ENCODE peak calls at places on chromosomes 7 and 10, in seven cellular contexts. U, Q, N, S, D, I and T are unnamed samples.

GRCh38 chr7:131302876-131303707 is 24.6 kb upstream of the MKLN1 start:
- DNase-seq in N (peak; percentile 24), U (no peak), Q (no peak), D (no peak), I (no peak), S (peak; percentile 54), T (peak; percentile 45)

GRCh38 chr7:93132216-93132615 is 14.4 kb upstream of the SAMD9 start:
- DNase-seq in D (no peak), Q (no peak), S (no peak), I (no peak), N (no peak), U (no peak), T (no peak)

GRCh38 chr7:103613655-103614642 is 167.9 kb upstream of the SLC26A5 start:
- DNase-seq in Q (no peak), N (no peak), S (no peak), U (no peak), I (no peak), D (no peak), T (no peak)

GRCh38 chr10:70885485-70885884 is 2.9 kb downstream of the PCBD1 start:
- DNase-seq in D (peak; percentile 30), Q (no peak), I (no peak), U (no peak), N (peak; percentile 27), S (no peak), T (no peak)

GRCh38 chr7:10216462-10216861 is 757.2 kb upstream of the PHF14 start:
- DNase-seq in Q (no peak), I (no peak), D (no peak), U (no peak), S (no peak), N (no peak), T (no peak)

GRCh38 chr7:155455776-155456516 is 2.0 kb upstream of the EN2 start:
- DNase-seq in S (no peak), D (no peak), I (no peak), U (no peak), N (no peak), Q (no peak), T (no peak)

GRCh38 chr7:150857276-150858055 is 5.1 kb downstream of the AOC1 start:
- DNase-seq in U (peak; percentile 4), I (no peak), S (no peak), N (no peak), Q (no peak), D (no peak), T (no peak)

GRCh38 chr7:69263550-69263949 is 334.7 kb upstream of the AUTS2 start:
- DNase-seq in U (no peak), N (no peak), S (no peak), D (no peak), I (no peak), Q (no peak), T (no peak)

GRCh38 chr7:157690833-157691382 is 354.1 kb downstream of the DNAJB6 start:
- DNase-seq in N (peak; percentile 29), U (no peak), Q (no peak), D (peak; percentile 19), I (peak; percentile 40), S (peak; percentile 44), T (peak; percentile 34)

GRCh38 chr10:75971402-75972211 is 540.2 kb downstream of the LRMDA start:
- DNase-seq in S (no peak), Q (no peak), N (no peak), U (peak; percentile 14), D (peak; percentile 64), I (no peak), T (no peak)

GRCh38 chr10:63521389-63522128 is at the start of gene REEP3:
- DNase-seq in N (peak; percentile 72), Q (peak; percentile 12), D (peak; percentile 68), I (peak; percentile 47), S (peak; percentile 76), U (peak; percentile 67), T (peak; percentile 42)

GRCh38 chr7:158596745-158597144 is 9.1 kb upstream of the PTPRN2 start:
- DNase-seq in U (no peak), I (no peak), Q (no peak), S (no peak), N (no peak), D (no peak), T (no peak)

GRCh38 chr7:146116452-146117219 is at the start of gene CNTNAP2:
- DNase-seq in D (no peak), I (no peak), N (no peak), U (no peak), S (no peak), Q (no peak), T (no peak)

GRCh38 chr10:15802375-15802949 is 57.8 kb downstream of the MINDY3 start:
- DNase-seq in N (no peak), S (no peak), Q (no peak), D (no peak), I (no peak), U (no peak), T (no peak)

GRCh38 chr10:114172776-114173555 is 1.0 kb downstream of the CCDC186 start:
- DNase-seq in D (no peak), S (no peak), Q (no peak), N (no peak), I (no peak), U (no peak), T (no peak)

GRCh38 chr10:114174462-114175190 is 623 bp upstream of the CCDC186 start:
- DNase-seq in U (peak; percentile 36), S (peak; percentile 79), N (peak; percentile 77), D (peak; percentile 45), Q (peak; percentile 37), I (peak; percentile 20), T (peak; percentile 69)

GRCh38 chr10:114172241-114172640 is 1.8 kb downstream of the CCDC186 start:
- DNase-seq in I (no peak), D (no peak), U (no peak), N (no peak), Q (no peak), S (no peak), T (no peak)

GRCh38 chr10:114175667-114176066 is 1.7 kb upstream of the CCDC186 start:
- DNase-seq in I (no peak), U (no peak), D (no peak), Q (no peak), N (no peak), S (no peak), T (no peak)

DNA sequence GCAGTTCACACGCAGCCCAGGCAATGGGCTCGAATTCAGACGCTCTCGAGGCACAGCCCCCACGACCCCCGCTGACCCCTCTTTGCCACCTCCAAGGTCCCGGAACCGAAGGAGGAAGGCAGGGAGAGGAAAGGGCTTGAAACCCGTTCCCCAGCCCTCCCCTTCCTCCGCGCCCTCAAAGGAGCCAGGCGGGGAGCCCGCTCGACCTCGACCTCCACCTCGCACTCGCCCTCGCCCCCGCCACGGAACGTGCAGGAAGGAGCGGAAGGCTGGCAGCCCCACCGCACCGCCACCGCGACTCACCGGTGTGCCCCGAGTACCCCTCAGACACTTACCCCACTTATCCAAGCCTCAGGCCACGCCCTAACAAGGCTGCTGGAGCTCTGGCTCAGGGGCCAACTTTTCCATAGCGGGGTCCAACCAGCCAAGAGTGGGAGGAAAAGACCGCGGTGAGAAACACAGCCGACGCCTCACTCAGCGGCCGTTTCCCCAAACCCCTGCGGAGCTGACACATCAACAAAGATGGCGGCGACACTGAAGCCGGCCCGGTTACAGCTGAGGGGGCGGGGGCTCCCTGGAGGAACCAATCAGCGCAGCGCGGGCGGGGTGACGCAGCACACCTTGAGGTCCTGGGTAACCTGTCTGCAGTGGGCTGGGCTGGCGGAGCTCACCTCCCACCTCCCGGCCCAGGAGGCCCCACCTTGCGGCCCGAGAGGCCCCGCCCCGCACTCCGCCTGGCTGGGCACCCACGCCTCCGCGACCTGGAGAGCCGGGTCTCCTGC is at the start of gene CCDC186:
- DNase-seq in N (peak; percentile 98), S (peak; percentile 99), I (peak; percentile 84), Q (peak; percentile 75), U (peak; percentile 91), D (peak; percentile 92), T (peak; percentile 95)
- TF ChIP-seq POLR2A in N (peak; percentile 91), S (peak; percentile 64), I (peak; percentile 58), Q (peak; percentile 7), U (peak; percentile 53), D (peak; percentile 69), T (peak; percentile 81)

GRCh38 chr10:50554381-50554994 is 69.3 kb downstream of the SGMS1 start:
- DNase-seq in S (no peak), N (no peak), I (no peak), Q (no peak), D (no peak), U (peak; percentile 16), T (no peak)

GRCh38 chr10:50552308-50552707 is 71.4 kb downstream of the SGMS1 start:
- DNase-seq in S (no peak), N (no peak), U (no peak), I (no peak), D (no peak), Q (no peak), T (no peak)

GRCh38 chr10:50554995-50555568 is 68.7 kb downstream of the SGMS1 start:
- DNase-seq in D (no peak), I (no peak), U (no peak), N (no peak), Q (no peak), S (no peak), T (no peak)

GRCh38 chr10:50551894-50552293 is 71.9 kb downstream of the SGMS1 start:
- DNase-seq in S (no peak), Q (no peak), D (no peak), I (no peak), U (no peak), N (no peak), T (no peak)

GRCh38 chr10:50552771-50553535 is 70.8 kb downstream of the SGMS1 start:
- DNase-seq in I (no peak), D (no peak), U (no peak), S (no peak), Q (no peak), N (no peak), T (no peak)
- TF ChIP-seq CTCF in I (no peak), D (no peak), U (no peak), S (peak; percentile 20), Q (peak; percentile 23), N (no peak), T (no peak)

GRCh38 chr10:21533577-21534475 is at the start of gene MLLT10:
- DNase-seq in U (peak; percentile 96), N (peak; percentile 96), Q (peak; percentile 65), D (peak; percentile 91), S (peak; percentile 97), I (peak; percentile 83), T (peak; percentile 89)
- TF ChIP-seq POLR2A in U (peak; percentile 87), N (peak; percentile 91), Q (peak; percentile 44), D (peak; percentile 34), S (peak; percentile 84), I (peak; percentile 86), T (peak; percentile 85)

DNA sequence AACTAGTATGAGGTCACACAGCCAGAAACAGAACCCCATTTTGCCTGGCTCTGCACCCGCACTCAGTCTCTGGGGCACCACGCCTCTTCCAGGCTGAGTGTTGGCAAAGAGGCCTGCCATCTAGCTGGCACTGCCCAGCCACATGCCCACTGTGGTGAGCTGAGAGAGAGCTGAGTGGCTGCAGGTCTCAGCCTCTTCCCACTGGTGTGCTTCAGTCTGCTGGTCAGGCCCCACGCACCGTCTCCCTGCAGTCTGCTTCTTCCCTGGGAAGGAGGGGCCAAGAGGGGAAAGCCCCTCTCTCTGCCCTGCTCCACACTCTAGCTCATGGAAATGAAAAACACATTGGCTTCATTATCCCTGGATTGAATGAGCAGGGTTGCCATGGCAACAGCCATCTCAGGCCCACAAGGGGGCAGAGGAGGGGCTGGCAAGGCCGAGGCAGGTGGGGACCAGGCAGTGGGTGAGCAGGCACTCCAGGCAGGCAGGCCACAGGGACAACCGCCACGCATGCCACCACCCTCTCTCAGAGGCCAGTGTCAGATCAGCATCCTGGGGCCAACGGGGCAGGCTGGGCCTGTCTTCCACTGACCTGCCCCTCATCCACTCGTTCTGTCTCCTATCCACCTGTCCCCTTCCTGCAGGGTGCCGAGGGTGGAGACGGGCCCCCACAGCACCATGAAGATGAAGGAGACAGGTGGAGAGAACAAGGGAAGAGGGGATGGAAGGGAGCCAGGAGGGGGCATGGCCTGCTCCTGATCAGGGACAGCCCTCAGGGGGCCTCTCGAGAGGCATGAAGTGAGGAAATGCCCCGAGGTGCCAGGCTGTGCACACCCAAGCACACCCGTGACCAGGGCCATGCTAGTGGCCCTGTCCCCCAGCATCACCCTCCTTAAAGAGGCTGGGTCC is 110.9 kb downstream of the ZMIZ1 start:
- DNase-seq in Q (no peak), N (no peak), I (no peak), D (no peak), U (no peak), S (no peak), T (no peak)
- TF ChIP-seq CTCF in Q (no peak), N (no peak), I (no peak), D (no peak), U (no peak), S (no peak), T (no peak)